ENCODE peak calls at places on chromosomes 2 and 18, in four cellular contexts. B is HCT116, G is HepG2, N is K562. C is an unnamed sample.

GRCh38 chr18:22872894-22873537 is 60.1 kb upstream of the RBBP8 start:
- DNase-seq in G (peak), B (no peak), N (no peak), C (no peak)

GRCh38 chr2:224958466-224958857 is 83.8 kb downstream of the DOCK10 start:
- DNase-seq in N (no peak), G (no peak), B (no peak), C (no peak)

GRCh38 chr2:136025057-136025973 is 39.9 kb upstream of the DARS1 start:
- DNase-seq in G (no peak), B (peak), N (peak), C (no peak)

GRCh38 chr2:128442891-128443302 is 124.2 kb upstream of the HS6ST1 start:
- DNase-seq in G (no peak), N (no peak), B (no peak), C (no peak)

GRCh38 chr18:8413751-8414150 is 195.5 kb upstream of the RAB12 start:
- DNase-seq in G (no peak), N (no peak), B (no peak), C (no peak)

GRCh38 chr2:121502246-121502645 is 28.4 kb upstream of the RNU4ATAC start:
- DNase-seq in G (no peak), B (no peak), N (no peak), C (no peak)

GRCh38 chr2:110853516-110853915 is 121.1 kb downstream of the ACOXL start:
- DNase-seq in G (peak), B (peak), N (peak), C (no peak)

GRCh38 chr2:162113771-162114168 is 38.3 kb downstream of the GCG start:
- DNase-seq in N (no peak), G (peak), B (no peak), C (no peak)

GRCh38 chr2:122531803-122532344 is 776.4 kb downstream of the TSN start:
- DNase-seq in G (no peak), N (no peak), B (no peak), C (no peak)

GRCh38 chr18:57154389-57154788 is 7.5 kb downstream of the BOD1L2 start:
- DNase-seq in G (no peak), B (no peak), N (no peak), C (no peak)

GRCh38 chr2:206987810-206988209 is 48.5 kb downstream of the CPO start:
- DNase-seq in G (no peak), B (no peak), N (no peak), C (no peak)

GRCh38 chr2:120788349-120788700 is 52.7 kb downstream of the GLI2 start:
- DNase-seq in B (no peak), N (no peak), G (no peak), C (no peak)

GRCh38 chr2:237720962-237721361 is 77.6 kb upstream of the RBM44 start:
- DNase-seq in B (no peak), N (no peak), G (no peak), C (no peak)

GRCh38 chr2:159744363-159744762 is 32.1 kb downstream of the MARCHF7 start:
- DNase-seq in N (no peak), B (no peak), G (no peak), C (no peak)

GRCh38 chr2:219469186-219469724 is 29.4 kb upstream of the GMPPA start:
- DNase-seq in B (no peak), N (peak), G (peak), C (no peak)

GRCh38 chr2:37782721-37783438 is 111.4 kb upstream of the CDC42EP3 start:
- DNase-seq in G (no peak), N (no peak), B (no peak), C (no peak)

GRCh38 chr18:9612215-9612830 is 2.0 kb downstream of the PPP4R1 start:
- DNase-seq in G (peak), N (no peak), B (peak), C (no peak)

GRCh38 chr2:192195548-192196418 is 1.1 kb upstream of the TMEFF2 start:
- DNase-seq in N (peak), B (no peak), G (no peak), C (no peak)

GRCh38 chr2:142165790-142166189 is 35.0 kb upstream of the LRP1B start:
- DNase-seq in G (peak), N (no peak), B (peak), C (no peak)

GRCh38 chr18:28582724-28583123 is 405.8 kb upstream of the CDH2 start:
- DNase-seq in B (no peak), G (no peak), N (no peak), C (no peak)

GRCh38 chr2:167386694-167387093 is 498.4 kb downstream of the XIRP2 start:
- DNase-seq in B (no peak), N (no peak), G (no peak), C (no peak)

GRCh38 chr2:7450188-7451156 is 533.3 kb downstream of the RNF144A start:
- DNase-seq in B (no peak), N (no peak), G (no peak), C (no peak)

GRCh38 chr2:68745006-68745405 is 10.4 kb downstream of the ARHGAP25 start:
- DNase-seq in N (no peak), B (no peak), G (no peak), C (no peak)

GRCh38 chr18:34222025-34222395 is 2.7 kb downstream of the NOL4 start:
- DNase-seq in B (no peak), G (no peak), N (no peak), C (no peak)

GRCh38 chr2:128395640-128396499 is 77.2 kb upstream of the HS6ST1 start:
- DNase-seq in G (no peak), B (no peak), N (no peak), C (no peak)

GRCh38 chr2:23594079-23594494 is 209.1 kb downstream of the KLHL29 start:
- DNase-seq in G (no peak), N (no peak), B (no peak), C (no peak)

GRCh38 chr18:63480892-63481291 is 4.1 kb downstream of the SERPINB5 start:
- DNase-seq in G (no peak), N (no peak), B (no peak), C (no peak)

GRCh38 chr2:138536302-138536701 is 34.7 kb downstream of the SPOPL start:
- DNase-seq in B (no peak), N (no peak), G (no peak), C (no peak)

GRCh38 chr2:144334551-144334950 is 185.4 kb downstream of the ZEB2 start:
- DNase-seq in N (no peak), B (no peak), G (no peak), C (no peak)

GRCh38 chr2:203040966-203041521 is 26.4 kb downstream of the NBEAL1 start:
- DNase-seq in G (peak), B (no peak), N (no peak), C (no peak)

GRCh38 chr2:66477125-66477842 is 42.4 kb downstream of the MEIS1 start:
- DNase-seq in G (no peak), B (no peak), N (peak), C (no peak)

GRCh38 chr2:232204457-232204931 is 174.1 kb upstream of the ALPP start:
- DNase-seq in N (no peak), B (no peak), G (peak), C (no peak)

DNA sequence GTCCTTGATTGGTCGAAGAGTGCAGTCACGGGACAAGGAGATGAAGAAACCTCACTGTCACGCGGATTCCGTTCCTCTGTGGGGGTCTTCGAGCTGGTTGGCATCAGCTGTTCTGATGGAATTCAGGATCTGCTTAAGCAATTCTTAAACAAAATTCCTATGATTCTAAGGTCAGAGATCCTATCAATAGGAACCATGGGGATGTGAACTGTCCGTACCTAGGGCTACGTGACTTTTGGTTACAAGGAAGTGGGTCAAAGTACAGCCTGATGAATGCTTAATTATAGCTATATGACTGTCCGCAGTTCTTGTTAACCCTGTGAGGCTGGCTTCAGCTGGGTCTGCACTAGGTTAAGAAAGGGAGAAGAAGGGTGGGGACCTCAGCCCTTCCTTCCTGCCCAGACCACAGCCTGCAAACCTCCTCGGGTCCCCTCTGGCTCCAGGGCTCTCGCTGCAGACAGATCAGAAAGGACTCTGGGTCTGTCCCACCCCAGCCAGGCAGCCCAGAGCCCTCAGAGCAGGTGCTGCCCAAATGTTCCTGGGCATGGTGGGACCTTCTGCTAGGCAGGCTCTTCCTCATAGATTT is 44.2 kb upstream of the TAF1B start:
- DNase-seq in G (peak), N (no peak), B (no peak), C (no peak)
- TF ChIP-seq TCF7L2 in G (no peak), N (no peak), B (no peak), C (no peak)

GRCh38 chr2:177556134-177556533 is 163.6 kb downstream of the AGPS start:
- DNase-seq in N (no peak), B (no peak), G (no peak), C (no peak)

GRCh38 chr2:177557794-177558193 is 165.2 kb downstream of the AGPS start:
- DNase-seq in G (no peak), N (no peak), B (no peak), C (no peak)

GRCh38 chr2:177554365-177554764 is 161.8 kb downstream of the AGPS start:
- DNase-seq in G (no peak), B (no peak), N (peak), C (no peak)

DNA sequence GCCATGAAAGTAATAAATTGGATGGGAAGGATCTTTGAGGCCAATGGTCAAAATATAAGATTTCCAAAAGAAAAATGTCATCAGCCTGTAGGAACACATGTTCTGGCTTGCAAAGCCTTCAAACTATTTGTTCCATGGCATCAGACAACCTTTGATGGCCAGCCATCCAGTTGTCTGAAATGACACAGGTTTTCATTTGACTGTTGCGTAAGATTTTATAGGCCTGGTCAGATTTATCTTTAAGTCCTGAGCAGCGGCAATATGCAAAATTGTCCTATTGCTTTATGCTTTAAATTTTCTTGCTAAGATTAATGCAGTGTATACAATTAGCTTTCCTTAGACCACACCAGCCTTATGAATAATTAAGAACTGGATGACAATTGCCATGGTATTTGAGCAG is 167.1 kb downstream of the AGPS start:
- DNase-seq in B (no peak), N (no peak), G (no peak), C (no peak)
- TF ChIP-seq POLR2AphosphoS5 in B (no peak), N (no peak), G (no peak), C (no peak)

GRCh38 chr18:74436158-74436755 is 20.9 kb downstream of the DIPK1C start:
- DNase-seq in G (no peak), N (no peak), B (no peak), C (no peak)
- TF ChIP-seq TCF7L2 in G (no peak), N (no peak), B (no peak), C (no peak)

GRCh38 chr18:59851784-59852399 is 47.9 kb upstream of the PMAIP1 start:
- DNase-seq in B (no peak), N (no peak), G (no peak), C (no peak)
- TF ChIP-seq POLR2AphosphoS5 in B (no peak), N (no peak), G (no peak), C (no peak)

DNA sequence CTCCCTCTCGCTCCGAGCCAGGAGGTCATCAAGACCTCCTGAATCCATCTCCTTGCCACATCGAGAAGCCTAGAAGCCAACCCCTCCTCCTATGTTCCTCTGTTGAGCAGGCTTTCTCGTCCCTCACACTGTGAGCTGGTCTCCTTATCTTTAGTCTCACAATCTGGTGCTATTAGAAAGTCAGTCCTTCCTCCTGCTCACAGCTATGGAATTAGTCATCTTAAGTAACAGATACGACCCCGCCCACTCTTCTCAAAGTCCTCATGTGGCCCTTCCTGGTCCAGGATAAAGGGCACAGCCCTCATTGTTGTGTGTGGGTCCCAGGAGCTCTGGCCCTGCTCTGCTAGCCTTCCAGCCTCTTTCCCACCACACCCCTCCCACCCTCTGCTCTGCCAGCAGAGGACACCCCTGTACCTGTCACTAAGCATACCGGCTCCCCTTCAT is 41.4 kb upstream of the TRIB2 start:
- DNase-seq in N (peak), B (no peak), G (no peak), C (no peak)
- TF ChIP-seq TCF7L2 in N (no peak), B (no peak), G (no peak), C (no peak)

GRCh38 chr2:42961385-42961800 is 169.0 kb upstream of the HAAO start:
- DNase-seq in G (no peak), N (no peak), B (no peak), C (no peak)
- TF ChIP-seq POLR2AphosphoS5 in G (no peak), N (no peak), B (no peak), C (no peak)

DNA sequence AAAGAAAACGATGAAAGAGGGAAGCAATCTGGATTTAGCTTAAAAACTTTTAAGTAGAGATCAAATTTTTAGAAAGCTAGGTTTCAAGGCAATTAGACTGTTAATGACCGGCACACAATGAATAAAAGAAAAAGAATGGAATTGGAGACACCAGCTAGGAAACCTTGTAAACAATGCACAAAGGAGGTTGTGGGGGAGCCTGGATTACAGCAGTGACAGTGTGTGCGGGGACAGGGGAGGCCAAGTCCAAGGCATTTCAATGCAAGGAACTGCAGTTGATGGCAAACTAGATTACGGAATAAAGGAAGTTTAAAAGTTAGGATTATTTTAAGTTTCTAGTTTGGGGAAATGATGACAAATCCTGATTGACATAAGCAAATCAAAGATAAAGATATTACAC is 74.5 kb downstream of the DTNB start:
- DNase-seq in N (no peak), B (no peak), G (no peak), C (no peak)
- TF ChIP-seq TCF7L2 in N (no peak), B (no peak), G (no peak), C (no peak)

DNA sequence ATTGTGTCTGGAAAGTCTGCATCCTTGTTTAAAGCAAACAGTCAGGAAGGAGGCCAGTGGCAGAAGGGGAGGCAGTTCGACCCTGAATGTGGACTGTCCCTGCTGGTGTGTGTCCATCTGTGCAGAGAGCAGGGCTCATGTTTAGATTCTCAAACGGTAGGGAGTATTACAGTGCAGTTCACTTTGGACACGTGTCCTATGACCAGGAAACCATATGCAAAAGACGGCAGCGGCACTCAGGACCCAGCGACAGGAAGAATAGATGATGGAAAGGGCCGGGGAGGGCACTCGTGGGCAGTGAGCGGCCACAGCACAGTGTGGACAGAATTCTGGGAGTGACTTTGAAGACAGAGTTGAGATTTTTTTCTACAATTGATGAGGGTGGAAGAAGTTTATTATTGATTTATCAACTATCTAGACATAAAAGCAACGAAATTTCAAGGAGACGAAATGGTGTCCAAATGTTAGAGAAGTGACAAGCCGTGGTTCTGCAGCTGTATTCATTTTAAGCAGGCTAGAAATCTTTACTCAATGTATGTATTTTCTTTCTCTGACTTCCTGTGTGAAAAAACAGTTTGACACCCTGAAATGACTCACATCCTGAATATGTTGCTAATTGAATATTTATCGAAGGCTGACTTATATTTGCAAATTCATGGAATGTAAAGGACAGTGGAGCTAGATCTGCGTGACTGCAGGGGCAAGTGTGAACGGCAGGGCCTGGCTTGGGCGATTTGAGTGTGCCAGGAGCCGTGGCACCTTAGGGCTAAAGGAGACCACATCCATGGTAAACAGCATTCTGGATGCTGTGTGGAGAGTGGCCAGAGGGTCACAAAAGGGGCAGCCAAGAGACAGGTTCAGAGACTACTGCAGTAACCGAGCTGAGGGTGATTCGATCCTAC is 214.2 kb downstream of the PTGR3 start:
- DNase-seq in G (no peak), N (no peak), B (no peak), C (peak)
- TF ChIP-seq POLR2AphosphoS5 in G (no peak), N (no peak), B (no peak), C (peak)

DNA sequence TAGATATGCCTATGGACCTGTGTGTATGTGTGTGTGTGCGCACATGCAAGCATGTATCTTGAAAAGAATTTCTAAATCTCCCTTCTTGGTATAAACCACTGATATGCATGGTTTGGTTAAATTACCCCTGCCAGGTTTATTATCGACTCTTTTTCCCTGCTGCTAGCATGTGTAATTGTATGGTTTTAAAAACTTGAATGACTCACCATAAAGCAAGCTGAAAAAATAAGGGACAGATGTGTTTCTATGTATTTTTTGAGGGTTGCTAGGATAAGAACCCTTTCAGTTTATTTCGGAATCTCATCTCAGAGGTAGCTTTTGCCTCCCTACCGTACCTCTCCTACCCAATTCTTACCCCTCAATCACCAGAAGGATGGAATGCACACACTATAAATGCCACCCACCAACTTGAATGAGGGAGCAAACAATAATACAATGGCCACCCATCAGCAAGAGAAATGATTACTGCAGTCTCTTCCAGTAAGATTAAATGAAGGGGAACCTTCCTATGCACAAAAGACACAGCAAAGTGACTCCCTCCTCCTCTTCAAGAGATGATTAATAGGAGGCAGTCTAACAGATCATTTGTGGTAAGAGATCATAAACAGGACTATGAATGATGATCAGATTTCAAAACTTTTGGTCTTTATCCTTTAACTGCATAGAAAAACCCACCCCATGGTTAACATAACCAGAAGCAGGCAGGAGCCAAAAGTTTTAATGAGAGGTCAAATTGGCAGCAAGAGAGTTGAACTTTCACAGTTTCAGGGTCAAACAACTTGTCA is 357.2 kb downstream of the SATB2 start:
- DNase-seq in G (no peak), B (no peak), N (no peak), C (no peak)
- TF ChIP-seq TCF7L2 in G (no peak), B (no peak), N (no peak), C (no peak)